ENCODE peak calls at places on chromosomes 11 and 22, in four cellular contexts. One of them, this sample, is unnamed. For H3K4me1, the result is how much of the 10 kb centered on the place peaks cover.

GRCh38 chr22:17743661-17744411 is 30.4 kb downstream of the BID start:
- ATAC-seq in heart right ventricle: no peak
- ATAC-seq in CD8-positive, alpha-beta T cell: no peak
- ATAC-seq in lower lobe of right lung: no peak
- ATAC-seq in this sample: no peak

GRCh38 chr11:92702037-92702436 is 267.4 kb upstream of the MTNR1B start:
- ATAC-seq in heart right ventricle: no peak
- ATAC-seq in CD8-positive, alpha-beta T cell: no peak
- ATAC-seq in lower lobe of right lung: no peak
- ATAC-seq in this sample: no peak

GRCh38 chr22:44486538-44486937 is 11.5 kb downstream of the RTL6 start:
- ATAC-seq in heart right ventricle: peak
- ATAC-seq in CD8-positive, alpha-beta T cell: no peak
- ATAC-seq in lower lobe of right lung: no peak
- ATAC-seq in this sample: no peak

GRCh38 chr11:63687845-63688244 is 6.5 kb downstream of the RTN3 start:
- ATAC-seq in heart right ventricle: no peak
- ATAC-seq in CD8-positive, alpha-beta T cell: no peak
- ATAC-seq in lower lobe of right lung: no peak
- ATAC-seq in this sample: no peak

GRCh38 chr22:17171016-17171312 is 11.9 kb upstream of the HDHD5 start:
- ATAC-seq in heart right ventricle: peak
- ATAC-seq in CD8-positive, alpha-beta T cell: peak
- ATAC-seq in lower lobe of right lung: no peak
- ATAC-seq in this sample: no peak

GRCh38 chr22:43238526-43239006 is 51.6 kb upstream of the TTLL12 start:
- ATAC-seq in heart right ventricle: peak
- ATAC-seq in CD8-positive, alpha-beta T cell: no peak
- ATAC-seq in lower lobe of right lung: peak
- ATAC-seq in this sample: no peak

GRCh38 chr11:65810046-65810868 is 23.4 kb downstream of the OVOL1 start:
- ATAC-seq in heart right ventricle: peak
- ATAC-seq in CD8-positive, alpha-beta T cell: peak
- ATAC-seq in lower lobe of right lung: peak
- ATAC-seq in this sample: no peak

GRCh38 chr11:119664063-119664572 is 64.9 kb downstream of the NECTIN1 start:
- ATAC-seq in heart right ventricle: no peak
- ATAC-seq in CD8-positive, alpha-beta T cell: no peak
- ATAC-seq in lower lobe of right lung: no peak
- ATAC-seq in this sample: no peak

GRCh38 chr11:65870307-65870658 is 2.3 kb downstream of the EFEMP2 start:
- ATAC-seq in heart right ventricle: no peak
- ATAC-seq in CD8-positive, alpha-beta T cell: no peak
- ATAC-seq in lower lobe of right lung: no peak
- ATAC-seq in this sample: no peak

GRCh38 chr11:74927496-74927895 is 21.4 kb downstream of the XRRA1 start:
- ATAC-seq in heart right ventricle: no peak
- ATAC-seq in CD8-positive, alpha-beta T cell: no peak
- ATAC-seq in lower lobe of right lung: no peak
- ATAC-seq in this sample: no peak

GRCh38 chr11:135074397-135074998 is 662.5 kb upstream of the B3GAT1 start:
- ATAC-seq in heart right ventricle: no peak
- ATAC-seq in CD8-positive, alpha-beta T cell: no peak
- ATAC-seq in lower lobe of right lung: peak
- ATAC-seq in this sample: no peak

GRCh38 chr11:75891947-75892739 is 77.1 kb downstream of the UVRAG start:
- ATAC-seq in heart right ventricle: peak
- ATAC-seq in CD8-positive, alpha-beta T cell: no peak
- ATAC-seq in lower lobe of right lung: peak
- ATAC-seq in this sample: no peak

GRCh38 chr11:63491614-63492372 is 826 bp upstream of the PLAAT5 start:
- ATAC-seq in heart right ventricle: no peak
- ATAC-seq in CD8-positive, alpha-beta T cell: peak
- ATAC-seq in lower lobe of right lung: peak
- ATAC-seq in this sample: no peak

GRCh38 chr11:128802358-128802981 is 64.6 kb downstream of the KCNJ1 start:
- ATAC-seq in heart right ventricle: peak
- ATAC-seq in CD8-positive, alpha-beta T cell: no peak
- ATAC-seq in lower lobe of right lung: peak
- ATAC-seq in this sample: no peak

GRCh38 chr11:128323381-128323780 is 264.0 kb downstream of the ETS1 start:
- ATAC-seq in heart right ventricle: no peak
- ATAC-seq in CD8-positive, alpha-beta T cell: no peak
- ATAC-seq in lower lobe of right lung: peak
- ATAC-seq in this sample: no peak

GRCh38 chr11:75576445-75577049 is 14.5 kb downstream of the SERPINH1 start:
- ATAC-seq in heart right ventricle: peak
- ATAC-seq in CD8-positive, alpha-beta T cell: peak
- ATAC-seq in lower lobe of right lung: peak
- ATAC-seq in this sample: peak

GRCh38 chr11:65224939-65225283 is 36.9 kb upstream of the POLA2 start:
- ATAC-seq in heart right ventricle: peak
- ATAC-seq in CD8-positive, alpha-beta T cell: no peak
- ATAC-seq in lower lobe of right lung: peak
- ATAC-seq in this sample: peak

GRCh38 chr11:118437736-118438125 is 1.4 kb downstream of the KMT2A start:
- ATAC-seq in heart right ventricle: no peak
- ATAC-seq in CD8-positive, alpha-beta T cell: no peak
- ATAC-seq in lower lobe of right lung: no peak
- ATAC-seq in this sample: no peak

GRCh38 chr11:69172674-69173073 is 16.9 kb downstream of the SMIM38 start:
- ATAC-seq in heart right ventricle: no peak
- ATAC-seq in CD8-positive, alpha-beta T cell: no peak
- ATAC-seq in lower lobe of right lung: no peak
- ATAC-seq in this sample: no peak

GRCh38 chr22:20243545-20244249 is 24.4 kb downstream of the RTN4R start:
- ATAC-seq in heart right ventricle: peak
- ATAC-seq in CD8-positive, alpha-beta T cell: peak
- ATAC-seq in lower lobe of right lung: peak
- ATAC-seq in this sample: peak

GRCh38 chr11:25734592-25735211 is 597.2 kb upstream of the ANO3 start:
- ATAC-seq in heart right ventricle: no peak
- ATAC-seq in CD8-positive, alpha-beta T cell: no peak
- ATAC-seq in lower lobe of right lung: no peak
- ATAC-seq in this sample: no peak

GRCh38 chr11:45754261-45754709 is 50.7 kb upstream of the SLC35C1 start:
- ATAC-seq in heart right ventricle: peak
- ATAC-seq in CD8-positive, alpha-beta T cell: no peak
- ATAC-seq in lower lobe of right lung: peak
- ATAC-seq in this sample: no peak

GRCh38 chr22:39223091-39223710 is 21.6 kb downstream of the PDGFB start:
- ATAC-seq in heart right ventricle: no peak
- ATAC-seq in CD8-positive, alpha-beta T cell: peak
- ATAC-seq in lower lobe of right lung: no peak
- ATAC-seq in this sample: no peak

GRCh38 chr11:75850787-75851186 is 35.8 kb downstream of the UVRAG start:
- ATAC-seq in heart right ventricle: peak
- ATAC-seq in CD8-positive, alpha-beta T cell: no peak
- ATAC-seq in lower lobe of right lung: no peak
- ATAC-seq in this sample: no peak

GRCh38 chr11:13105237-13105844 is 96.2 kb downstream of the RASSF10 start:
- ATAC-seq in heart right ventricle: peak
- ATAC-seq in CD8-positive, alpha-beta T cell: no peak
- ATAC-seq in lower lobe of right lung: peak
- ATAC-seq in this sample: no peak

GRCh38 chr11:117096140-117096972 is 1.9 kb downstream of the SIK3 start:
- ATAC-seq in heart right ventricle: no peak
- ATAC-seq in CD8-positive, alpha-beta T cell: peak
- ATAC-seq in lower lobe of right lung: no peak
- ATAC-seq in this sample: no peak

GRCh38 chr11:122666743-122667142 is 11.2 kb downstream of the UBASH3B start:
- ATAC-seq in heart right ventricle: no peak
- ATAC-seq in CD8-positive, alpha-beta T cell: peak
- ATAC-seq in lower lobe of right lung: no peak
- ATAC-seq in this sample: no peak

GRCh38 chr11:14369598-14369997 is 10.6 kb upstream of the RRAS2 start:
- ATAC-seq in heart right ventricle: no peak
- ATAC-seq in CD8-positive, alpha-beta T cell: no peak
- ATAC-seq in lower lobe of right lung: no peak
- ATAC-seq in this sample: no peak

DNA sequence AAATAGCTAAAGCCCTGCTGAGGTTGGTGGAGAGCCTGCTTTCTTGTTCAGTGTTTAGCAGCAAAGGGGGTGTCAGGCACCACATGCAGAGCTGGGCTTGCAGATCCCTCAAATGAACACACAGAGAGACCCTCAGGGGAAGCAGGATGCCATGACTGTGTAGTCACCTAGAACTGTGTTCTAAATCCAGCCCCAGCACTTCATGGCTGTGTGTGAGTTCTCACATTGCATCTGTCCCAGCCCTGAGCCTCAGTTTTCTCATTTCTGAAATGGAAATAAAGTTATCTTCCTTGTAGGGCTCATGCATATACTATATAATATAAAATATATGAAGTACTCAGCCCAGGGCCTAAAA is 47.1 kb downstream of the CWC15 start:
- ATAC-seq in heart right ventricle: peak
- ATAC-seq in CD8-positive, alpha-beta T cell: no peak
- ATAC-seq in lower lobe of right lung: no peak
- ATAC-seq in this sample: no peak
- H3K4me1 ChIP-seq in heart right ventricle: under half
- H3K4me1 ChIP-seq in CD8-positive, alpha-beta T cell: under half
- H3K4me1 ChIP-seq in lower lobe of right lung: under half
- H3K4me1 ChIP-seq in this sample: under half

GRCh38 chr22:36175892-36176291 is 15.3 kb upstream of the APOL3 start:
- ATAC-seq in heart right ventricle: no peak
- ATAC-seq in CD8-positive, alpha-beta T cell: no peak
- ATAC-seq in lower lobe of right lung: no peak
- ATAC-seq in this sample: no peak
- TF ChIP-seq CTCF in heart right ventricle: no peak
- TF ChIP-seq CTCF in CD8-positive, alpha-beta T cell: no peak
- TF ChIP-seq CTCF in lower lobe of right lung: no peak
- TF ChIP-seq CTCF in this sample: no peak

DNA sequence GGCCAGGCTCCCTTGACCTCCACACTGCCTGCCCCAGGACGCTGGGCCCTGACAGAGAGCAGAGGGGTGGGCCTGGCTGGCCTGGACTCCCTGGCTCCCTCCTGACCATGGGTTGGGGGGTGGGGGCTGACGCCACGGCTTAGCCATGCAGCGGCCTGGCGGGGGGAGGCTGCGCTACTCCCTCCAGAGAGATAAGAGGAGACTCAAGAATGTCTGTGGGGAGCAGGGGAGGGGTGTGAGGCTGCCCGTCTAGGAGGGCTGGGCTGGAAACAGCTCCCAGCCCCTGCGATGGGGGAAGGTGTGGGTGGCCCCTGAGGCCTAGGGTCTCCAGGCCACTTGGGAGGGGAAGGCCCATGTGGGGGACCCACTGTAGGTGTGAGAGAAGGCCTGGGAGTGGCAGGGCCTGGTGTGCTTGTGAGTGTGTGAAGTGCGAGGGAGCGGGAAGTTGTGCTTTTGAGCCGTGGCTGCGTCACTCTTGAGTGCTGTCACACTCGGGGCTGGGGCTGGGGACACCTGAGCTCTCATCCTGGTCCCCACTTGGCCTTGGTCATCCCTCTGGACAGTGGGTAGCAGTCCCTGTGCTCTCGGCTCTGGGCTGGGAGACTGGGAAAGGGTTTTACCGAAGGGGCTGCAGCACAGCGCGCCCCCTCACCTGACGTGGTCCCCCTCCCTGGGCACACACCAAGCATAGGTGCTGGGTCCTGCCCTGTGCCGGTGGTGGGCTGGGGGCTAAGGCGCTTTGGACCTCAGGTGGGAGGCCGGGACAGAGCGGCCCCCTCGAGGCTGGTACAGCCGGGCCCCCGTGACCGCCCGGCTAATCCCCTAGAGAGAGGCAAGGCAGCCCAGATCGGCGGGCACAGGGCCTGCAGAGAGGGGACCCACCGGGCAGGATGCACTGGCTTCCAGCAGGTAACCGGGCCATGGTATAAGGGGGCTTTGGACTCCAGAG is 2.4 kb downstream of the MYRF start:
- ATAC-seq in heart right ventricle: no peak
- ATAC-seq in CD8-positive, alpha-beta T cell: no peak
- ATAC-seq in lower lobe of right lung: peak
- ATAC-seq in this sample: no peak
- H3K4me1 ChIP-seq in heart right ventricle: under half
- H3K4me1 ChIP-seq in CD8-positive, alpha-beta T cell: under half
- H3K4me1 ChIP-seq in lower lobe of right lung: under half
- H3K4me1 ChIP-seq in this sample: under half

DNA sequence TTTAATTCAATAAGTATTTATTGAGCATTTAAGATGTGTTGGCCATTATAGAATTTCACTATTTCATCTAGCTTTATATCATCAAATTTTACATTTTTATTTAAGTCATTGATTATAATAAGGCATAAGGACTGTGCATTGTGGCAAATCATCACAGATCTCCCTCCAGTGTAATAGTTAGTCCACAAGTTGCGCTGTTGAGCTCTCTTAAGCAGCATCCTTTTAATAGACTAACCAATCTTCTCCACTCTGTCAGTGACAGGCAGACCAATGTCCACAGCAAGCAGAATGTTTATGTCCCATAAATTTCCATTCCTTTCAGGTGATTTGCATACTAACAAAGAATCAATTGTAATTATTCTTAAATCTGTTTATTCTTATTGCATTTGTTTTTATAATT is 595.3 kb upstream of the CCDC90B start:
- ATAC-seq in heart right ventricle: no peak
- ATAC-seq in CD8-positive, alpha-beta T cell: no peak
- ATAC-seq in lower lobe of right lung: no peak
- ATAC-seq in this sample: no peak
- TF ChIP-seq CTCF in heart right ventricle: no peak
- TF ChIP-seq CTCF in CD8-positive, alpha-beta T cell: no peak
- TF ChIP-seq CTCF in lower lobe of right lung: no peak
- TF ChIP-seq CTCF in this sample: no peak

GRCh38 chr22:23292453-23293350 is 112.4 kb downstream of the BCR start:
- ATAC-seq in heart right ventricle: no peak
- ATAC-seq in CD8-positive, alpha-beta T cell: no peak
- ATAC-seq in lower lobe of right lung: no peak
- ATAC-seq in this sample: no peak
- H3K4me1 ChIP-seq in heart right ventricle: under half
- H3K4me1 ChIP-seq in CD8-positive, alpha-beta T cell: under half
- H3K4me1 ChIP-seq in lower lobe of right lung: under half
- H3K4me1 ChIP-seq in this sample: under half